ENCODE peak calls at places on chromosomes 11 and 22, in four cellular contexts. I is DMS79, H is astrocyte of the spinal cord, V is mesothelial cell of epicardium. N is an unnamed sample.

GRCh38 chr11:74522776-74523175 is 29.3 kb upstream of the LIPT2 start:
- DNase-seq in I (no peak), H (no peak), V (no peak), N (no peak)

GRCh38 chr11:47083913-47084312 is 92.8 kb downstream of the ARFGAP2 start:
- DNase-seq in I (no peak), H (peak; percentile 67), V (no peak), N (peak; percentile 89)

GRCh38 chr11:83249445-83249844 is 36.7 kb downstream of the CCDC90B start:
- DNase-seq in I (no peak), H (no peak), V (no peak), N (no peak)

GRCh38 chr11:128210148-128210940 is 377.0 kb downstream of the ETS1 start:
- DNase-seq in I (no peak), H (peak; percentile 95), V (no peak), N (peak; percentile 97)

GRCh38 chr22:20940178-20940790 is 23.1 kb downstream of the CRKL start:
- DNase-seq in I (no peak), H (no peak), V (no peak), N (no peak)

GRCh38 chr22:24489011-24489410 is 6.1 kb upstream of the UPB1 start:
- DNase-seq in I (no peak), H (no peak), V (no peak), N (no peak)

GRCh38 chr22:38317237-38317994 is at the start of gene CSNK1E:
- DNase-seq in I (no peak), H (peak; percentile 69), V (peak; percentile 84), N (peak; percentile 55)

GRCh38 chr11:87039371-87039770 is 1.6 kb downstream of the TMEM135 start:
- DNase-seq in I (no peak), H (peak; percentile 9), V (no peak), N (no peak)

GRCh38 chr11:48103621-48104561 is 112.7 kb upstream of the OR4B1 start:
- DNase-seq in I (no peak), H (no peak), V (no peak), N (no peak)

GRCh38 chr11:70423523-70424505 is 25.5 kb downstream of the CTTN start:
- DNase-seq in I (no peak), H (peak; percentile 90), V (no peak), N (peak; percentile 95)

GRCh38 chr11:1202776-1203504 is 19.9 kb upstream of the MUC5B start:
- DNase-seq in I (no peak), H (peak; percentile 8), V (peak; percentile 79), N (peak; percentile 9)

GRCh38 chr11:127624455-127624854 is 623.9 kb upstream of the KIRREL3 start:
- DNase-seq in I (peak; percentile 39), H (no peak), V (peak; percentile 39), N (peak; percentile 23)

GRCh38 chr11:47399860-47400812 is 8.3 kb upstream of the SLC39A13 start:
- DNase-seq in I (no peak), H (no peak), V (no peak), N (no peak)

GRCh38 chr22:42805016-42805997 is 51.8 kb downstream of the ARFGAP3 start:
- DNase-seq in I (peak; percentile 11), H (peak; percentile 27), V (peak; percentile 27), N (no peak)

GRCh38 chr22:20302438-20303228 is 17.2 kb downstream of the DGCR6L start:
- DNase-seq in I (no peak), H (no peak), V (no peak), N (no peak)

GRCh38 chr22:36224245-36224644 is 15.1 kb downstream of the APOL2 start:
- DNase-seq in I (no peak), H (no peak), V (no peak), N (no peak)

GRCh38 chr11:69974528-69974927 is 103.6 kb upstream of the ANO1 start:
- DNase-seq in I (no peak), H (no peak), V (no peak), N (no peak)

GRCh38 chr11:88188251-88189030 is 13.2 kb upstream of the RAB38 start:
- DNase-seq in I (no peak), H (peak; percentile 14), V (peak; percentile 74), N (no peak)

GRCh38 chr22:44918166-44918924 is 91.5 kb downstream of the PHF21B start:
- DNase-seq in I (no peak), H (no peak), V (no peak), N (no peak)

GRCh38 chr11:111018571-111018970 is 227.0 kb upstream of the POU2AF2 start:
- DNase-seq in I (no peak), H (peak; percentile 27), V (no peak), N (peak; percentile 20)

GRCh38 chr11:11965656-11966353 is 42.6 kb downstream of the DKK3 start:
- DNase-seq in I (no peak), H (no peak), V (no peak), N (no peak)

GRCh38 chr22:24016156-24016555 is 5.1 kb downstream of the CABIN1 start:
- DNase-seq in I (no peak), H (no peak), V (no peak), N (no peak)

GRCh38 chr11:9231848-9232177 is 33.3 kb downstream of the DENND5A start:
- DNase-seq in I (no peak), H (peak; percentile 82), V (no peak), N (peak; percentile 46)

GRCh38 chr11:13923182-13923581 is 39.3 kb upstream of the SPON1 start:
- DNase-seq in I (no peak), H (no peak), V (no peak), N (no peak)

GRCh38 chr11:73189723-73190556 is 28.1 kb upstream of the P2RY2 start:
- DNase-seq in I (no peak), H (no peak), V (no peak), N (no peak)

GRCh38 chr11:83801799-83802198 is 515.6 kb upstream of the CCDC90B start:
- DNase-seq in I (no peak), H (no peak), V (no peak), N (no peak)

GRCh38 chr11:47499614-47500013 is 50.7 kb upstream of the RAPSN start:
- DNase-seq in I (no peak), H (no peak), V (no peak), N (no peak)

GRCh38 chr11:17381156-17381555 is 7.3 kb downstream of the KCNJ11 start:
- DNase-seq in I (no peak), H (no peak), V (no peak), N (peak; percentile 55)

GRCh38 chr11:77379253-77379652 is 77.8 kb upstream of the GDPD4 start:
- DNase-seq in I (no peak), H (peak; percentile 53), V (no peak), N (peak; percentile 15)

GRCh38 chr22:40679249-40679963 is at the start of gene MCHR1:
- DNase-seq in I (no peak), H (no peak), V (peak; percentile 49), N (no peak)

GRCh38 chr11:129148487-129148886 is 43.6 kb downstream of the ARHGAP32 start:
- DNase-seq in I (no peak), H (no peak), V (no peak), N (no peak)

GRCh38 chr11:73381589-73381988 is 5.4 kb downstream of the RELT start:
- DNase-seq in I (no peak), H (no peak), V (no peak), N (no peak)

GRCh38 chr11:61911701-61912529 is 5.5 kb downstream of the RAB3IL1 start:
- DNase-seq in I (no peak), H (no peak), V (no peak), N (no peak)

N was measured in LHCN-M2.